ENCODE peak calls at places on chromosome 5, in five cellular contexts. E is mammary epithelial cell, P is LHCN-M2, S is left kidney, I is transverse colon. V is an unnamed sample.

GRCh38 chr5:79793304-79793703 is 103.7 kb downstream of the CMYA5 start:
- DNase-seq in P (no peak), S (no peak), E (no peak), I (no peak), V (no peak)

GRCh38 chr5:139812836-139813805 is 17.5 kb downstream of the PSD2 start:
- DNase-seq in S (no peak), E (no peak), I (no peak), P (no peak), V (no peak)

GRCh38 chr5:96844476-96844990 is 31.8 kb upstream of the ERAP2 start:
- DNase-seq in P (no peak), E (peak), S (no peak), I (no peak), V (peak)

GRCh38 chr5:139644646-139645494 is 3.3 kb upstream of the CXXC5 start:
- DNase-seq in E (no peak), I (no peak), S (peak), P (no peak), V (no peak)

GRCh38 chr5:167608708-167609272 is 682.7 kb upstream of the WWC1 start:
- DNase-seq in S (no peak), P (no peak), E (peak), I (no peak), V (no peak)

GRCh38 chr5:167565555-167565954 is 725.9 kb upstream of the WWC1 start:
- DNase-seq in P (peak), I (no peak), E (peak), S (peak), V (peak)

GRCh38 chr5:111655169-111655924 is 101.6 kb downstream of the NREP start:
- DNase-seq in P (no peak), I (no peak), E (peak), S (no peak), V (no peak)

GRCh38 chr5:159878988-159879471 is 37.3 kb upstream of the ADRA1B start:
- DNase-seq in E (peak), P (peak), S (peak), I (peak), V (peak)

GRCh38 chr5:142621227-142621626 is 64.7 kb downstream of the FGF1 start:
- DNase-seq in I (no peak), S (no peak), E (peak), P (peak), V (peak)

GRCh38 chr5:147381555-147381954 is 128.3 kb downstream of the DPYSL3 start:
- DNase-seq in I (no peak), E (no peak), S (no peak), P (no peak), V (no peak)

GRCh38 chr5:150138551-150139265 is 16.9 kb downstream of the PDGFRB start:
- DNase-seq in P (peak), E (no peak), I (no peak), S (peak), V (peak)

GRCh38 chr5:143262393-143263174 is 140.9 kb downstream of the NR3C1 start:
- DNase-seq in E (peak), I (no peak), P (peak), S (no peak), V (no peak)

GRCh38 chr5:179608131-179608581 is 15.3 kb downstream of the HNRNPH1 start:
- DNase-seq in E (no peak), S (no peak), P (no peak), I (no peak), V (peak)

GRCh38 chr5:8644377-8644776 is 775.4 kb downstream of the MTRR start:
- DNase-seq in P (no peak), I (no peak), E (no peak), S (peak), V (no peak)

GRCh38 chr5:133400120-133400519 is 212.2 kb downstream of the FSTL4 start:
- DNase-seq in S (no peak), E (no peak), I (no peak), P (no peak), V (no peak)

GRCh38 chr5:109911731-109912130 is 222.0 kb downstream of the MAN2A1 start:
- DNase-seq in P (peak), E (no peak), I (no peak), S (no peak), V (no peak)

GRCh38 chr5:78495800-78496199 is 135.4 kb downstream of the SCAMP1 start:
- DNase-seq in P (no peak), I (no peak), E (no peak), S (no peak), V (peak)

GRCh38 chr5:29017501-29017900 is 1979.1 kb upstream of the CDH9 start:
- DNase-seq in E (no peak), S (peak), P (no peak), I (no peak), V (peak)